ENCODE peak calls at places on chromosomes 1 and 21, in eight cellular contexts. One of them, this sample, is unnamed.

GRCh38 chr1:213947200-213947775 is 40.5 kb upstream of the PROX1 start:
- DNase-seq in endodermal cell: no peak
- DNase-seq in RWPE1: no peak
- DNase-seq in upper lobe of right lung: no peak
- DNase-seq in A549: no peak
- DNase-seq in effector memory CD4-positive, alpha-beta T cell: no peak
- DNase-seq in PC-9: no peak
- DNase-seq in testis: no peak
- DNase-seq in this sample: peak

GRCh38 chr1:169340882-169341281 is 26.7 kb downstream of the NME7 start:
- DNase-seq in PC-9: no peak
- DNase-seq in A549: no peak
- DNase-seq in effector memory CD4-positive, alpha-beta T cell: no peak
- DNase-seq in endodermal cell: peak
- DNase-seq in RWPE1: no peak
- DNase-seq in testis: no peak
- DNase-seq in upper lobe of right lung: no peak
- DNase-seq in this sample: no peak

GRCh38 chr21:43961382-43961909 is 50.7 kb upstream of the TRAPPC10 start:
- DNase-seq in RWPE1: no peak
- DNase-seq in PC-9: no peak
- DNase-seq in testis: peak
- DNase-seq in effector memory CD4-positive, alpha-beta T cell: no peak
- DNase-seq in A549: no peak
- DNase-seq in endodermal cell: no peak
- DNase-seq in upper lobe of right lung: no peak
- DNase-seq in this sample: no peak

GRCh38 chr1:14263671-14264070 is 334.8 kb upstream of the KAZN start:
- DNase-seq in endodermal cell: no peak
- DNase-seq in A549: no peak
- DNase-seq in effector memory CD4-positive, alpha-beta T cell: no peak
- DNase-seq in PC-9: no peak
- DNase-seq in upper lobe of right lung: no peak
- DNase-seq in RWPE1: no peak
- DNase-seq in testis: no peak
- DNase-seq in this sample: no peak

GRCh38 chr1:35718492-35719336 is at the start of gene C1orf216:
- DNase-seq in A549: peak
- DNase-seq in endodermal cell: peak
- DNase-seq in upper lobe of right lung: peak
- DNase-seq in testis: peak
- DNase-seq in PC-9: no peak
- DNase-seq in effector memory CD4-positive, alpha-beta T cell: peak
- DNase-seq in RWPE1: peak
- DNase-seq in this sample: no peak

GRCh38 chr1:180920193-180920592 is 7.5 kb downstream of the KIAA1614 start:
- DNase-seq in testis: no peak
- DNase-seq in upper lobe of right lung: no peak
- DNase-seq in endodermal cell: no peak
- DNase-seq in PC-9: no peak
- DNase-seq in effector memory CD4-positive, alpha-beta T cell: no peak
- DNase-seq in A549: no peak
- DNase-seq in RWPE1: no peak
- DNase-seq in this sample: no peak

GRCh38 chr21:45125347-45125746 is 51.0 kb downstream of the ADARB1 start:
- DNase-seq in RWPE1: no peak
- DNase-seq in testis: no peak
- DNase-seq in PC-9: no peak
- DNase-seq in effector memory CD4-positive, alpha-beta T cell: no peak
- DNase-seq in endodermal cell: no peak
- DNase-seq in A549: no peak
- DNase-seq in upper lobe of right lung: no peak
- DNase-seq in this sample: no peak

GRCh38 chr1:22808846-22809501 is 98.3 kb downstream of the EPHB2 start:
- DNase-seq in testis: peak
- DNase-seq in endodermal cell: no peak
- DNase-seq in PC-9: no peak
- DNase-seq in A549: no peak
- DNase-seq in effector memory CD4-positive, alpha-beta T cell: no peak
- DNase-seq in upper lobe of right lung: no peak
- DNase-seq in RWPE1: peak
- DNase-seq in this sample: no peak

GRCh38 chr1:110638062-110638461 is 31.9 kb upstream of the KCNA2 start:
- DNase-seq in upper lobe of right lung: no peak
- DNase-seq in effector memory CD4-positive, alpha-beta T cell: no peak
- DNase-seq in endodermal cell: peak
- DNase-seq in testis: no peak
- DNase-seq in PC-9: no peak
- DNase-seq in A549: no peak
- DNase-seq in RWPE1: no peak
- DNase-seq in this sample: no peak

GRCh38 chr1:203091761-203092330 is 6.0 kb upstream of the MYOG start:
- DNase-seq in testis: no peak
- DNase-seq in upper lobe of right lung: no peak
- DNase-seq in PC-9: no peak
- DNase-seq in A549: no peak
- DNase-seq in RWPE1: peak
- DNase-seq in endodermal cell: no peak
- DNase-seq in effector memory CD4-positive, alpha-beta T cell: no peak
- DNase-seq in this sample: no peak

GRCh38 chr1:38009088-38009840 is 3.3 kb upstream of the UTP11 start:
- DNase-seq in upper lobe of right lung: peak
- DNase-seq in A549: no peak
- DNase-seq in endodermal cell: peak
- DNase-seq in RWPE1: no peak
- DNase-seq in effector memory CD4-positive, alpha-beta T cell: no peak
- DNase-seq in testis: no peak
- DNase-seq in PC-9: no peak
- DNase-seq in this sample: no peak

GRCh38 chr1:54325705-54326461 is 80.3 kb downstream of the SSBP3 start:
- DNase-seq in testis: no peak
- DNase-seq in endodermal cell: peak
- DNase-seq in upper lobe of right lung: no peak
- DNase-seq in A549: no peak
- DNase-seq in effector memory CD4-positive, alpha-beta T cell: no peak
- DNase-seq in PC-9: no peak
- DNase-seq in RWPE1: no peak
- DNase-seq in this sample: no peak

GRCh38 chr1:226708342-226708780 is 30.7 kb downstream of the ITPKB start:
- DNase-seq in upper lobe of right lung: no peak
- DNase-seq in RWPE1: peak
- DNase-seq in PC-9: no peak
- DNase-seq in testis: no peak
- DNase-seq in effector memory CD4-positive, alpha-beta T cell: peak
- DNase-seq in A549: no peak
- DNase-seq in endodermal cell: no peak
- DNase-seq in this sample: no peak

GRCh38 chr1:5937373-5937857 is 54.8 kb downstream of the NPHP4 start:
- DNase-seq in PC-9: no peak
- DNase-seq in endodermal cell: no peak
- DNase-seq in A549: no peak
- DNase-seq in testis: peak
- DNase-seq in upper lobe of right lung: no peak
- DNase-seq in RWPE1: no peak
- DNase-seq in effector memory CD4-positive, alpha-beta T cell: no peak
- DNase-seq in this sample: no peak

GRCh38 chr1:59880735-59881134 is 45.8 kb downstream of the CYP2J2 start:
- DNase-seq in effector memory CD4-positive, alpha-beta T cell: no peak
- DNase-seq in endodermal cell: no peak
- DNase-seq in upper lobe of right lung: no peak
- DNase-seq in PC-9: no peak
- DNase-seq in testis: no peak
- DNase-seq in A549: no peak
- DNase-seq in RWPE1: no peak
- DNase-seq in this sample: no peak

GRCh38 chr1:2318294-2319278 is 72.8 kb downstream of the MORN1 start:
- DNase-seq in effector memory CD4-positive, alpha-beta T cell: no peak
- DNase-seq in upper lobe of right lung: no peak
- DNase-seq in testis: no peak
- DNase-seq in PC-9: no peak
- DNase-seq in endodermal cell: no peak
- DNase-seq in RWPE1: no peak
- DNase-seq in A549: no peak
- DNase-seq in this sample: no peak

GRCh38 chr1:59150537-59151386 is 146.1 kb upstream of the FGGY start:
- DNase-seq in testis: peak
- DNase-seq in effector memory CD4-positive, alpha-beta T cell: no peak
- DNase-seq in RWPE1: peak
- DNase-seq in upper lobe of right lung: no peak
- DNase-seq in A549: peak
- DNase-seq in endodermal cell: peak
- DNase-seq in PC-9: peak
- DNase-seq in this sample: peak

GRCh38 chr1:183933528-183934179 is 103.9 kb downstream of the COLGALT2 start:
- DNase-seq in A549: no peak
- DNase-seq in effector memory CD4-positive, alpha-beta T cell: no peak
- DNase-seq in RWPE1: no peak
- DNase-seq in testis: no peak
- DNase-seq in PC-9: no peak
- DNase-seq in upper lobe of right lung: no peak
- DNase-seq in endodermal cell: no peak
- DNase-seq in this sample: no peak

GRCh38 chr1:39642796-39643195 is 3.4 kb upstream of the HEYL start:
- DNase-seq in A549: no peak
- DNase-seq in PC-9: no peak
- DNase-seq in endodermal cell: no peak
- DNase-seq in upper lobe of right lung: no peak
- DNase-seq in testis: no peak
- DNase-seq in RWPE1: no peak
- DNase-seq in effector memory CD4-positive, alpha-beta T cell: no peak
- DNase-seq in this sample: no peak

GRCh38 chr1:39645411-39646043 is 6.1 kb upstream of the HEYL start:
- DNase-seq in testis: no peak
- DNase-seq in upper lobe of right lung: no peak
- DNase-seq in RWPE1: no peak
- DNase-seq in endodermal cell: no peak
- DNase-seq in effector memory CD4-positive, alpha-beta T cell: no peak
- DNase-seq in A549: no peak
- DNase-seq in PC-9: no peak
- DNase-seq in this sample: no peak

GRCh38 chr1:39646232-39647081 is 7.0 kb upstream of the HEYL start:
- DNase-seq in testis: peak
- DNase-seq in A549: no peak
- DNase-seq in PC-9: no peak
- DNase-seq in upper lobe of right lung: peak
- DNase-seq in effector memory CD4-positive, alpha-beta T cell: no peak
- DNase-seq in RWPE1: no peak
- DNase-seq in endodermal cell: peak
- DNase-seq in this sample: no peak

GRCh38 chr1:39640861-39641260 is 1.4 kb upstream of the HEYL start:
- DNase-seq in upper lobe of right lung: no peak
- DNase-seq in A549: no peak
- DNase-seq in testis: no peak
- DNase-seq in RWPE1: no peak
- DNase-seq in PC-9: no peak
- DNase-seq in effector memory CD4-positive, alpha-beta T cell: no peak
- DNase-seq in endodermal cell: no peak
- DNase-seq in this sample: no peak

DNA sequence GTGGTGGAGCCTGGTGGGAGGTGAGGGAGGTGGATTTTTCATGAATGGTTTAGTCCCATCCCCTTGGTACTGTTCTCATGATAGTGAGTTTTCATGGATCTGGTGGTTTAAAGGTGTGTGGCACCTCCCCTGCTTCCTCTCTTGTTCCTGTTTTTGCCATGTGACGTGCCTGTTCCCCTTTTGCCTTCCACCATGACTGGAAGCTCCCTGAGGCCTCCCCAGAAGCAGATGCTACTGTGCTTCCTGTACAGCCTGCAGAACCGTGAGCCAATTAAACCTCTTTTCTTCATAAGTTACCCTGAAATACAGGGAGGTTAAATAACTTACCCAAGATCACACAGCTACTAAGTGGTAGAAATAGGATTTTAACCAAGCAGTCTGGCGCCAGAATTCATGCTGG is 4.3 kb upstream of the HEYL start:
- DNase-seq in upper lobe of right lung: no peak
- DNase-seq in PC-9: no peak
- DNase-seq in testis: no peak
- DNase-seq in endodermal cell: no peak
- DNase-seq in RWPE1: no peak
- DNase-seq in A549: no peak
- DNase-seq in effector memory CD4-positive, alpha-beta T cell: no peak
- DNase-seq in this sample: no peak
- H3K27ac ChIP-seq in upper lobe of right lung: no peak
- H3K27ac ChIP-seq in PC-9: no peak
- H3K27ac ChIP-seq in testis: no peak
- H3K27ac ChIP-seq in endodermal cell: no peak
- H3K27ac ChIP-seq in RWPE1: no peak
- H3K27ac ChIP-seq in A549: no peak
- H3K27ac ChIP-seq in effector memory CD4-positive, alpha-beta T cell: no peak
- H3K27ac ChIP-seq in this sample: no peak

GRCh38 chr1:27374687-27375086 is at the start of gene FCN3:
- DNase-seq in A549: no peak
- DNase-seq in endodermal cell: no peak
- DNase-seq in PC-9: no peak
- DNase-seq in effector memory CD4-positive, alpha-beta T cell: no peak
- DNase-seq in testis: no peak
- DNase-seq in upper lobe of right lung: no peak
- DNase-seq in RWPE1: no peak
- DNase-seq in this sample: no peak
- H3K27ac ChIP-seq in A549: no peak
- H3K27ac ChIP-seq in endodermal cell: no peak
- H3K27ac ChIP-seq in PC-9: no peak
- H3K27ac ChIP-seq in effector memory CD4-positive, alpha-beta T cell: no peak
- H3K27ac ChIP-seq in testis: no peak
- H3K27ac ChIP-seq in upper lobe of right lung: peak
- H3K27ac ChIP-seq in RWPE1: no peak
- H3K27ac ChIP-seq in this sample: no peak

DNA sequence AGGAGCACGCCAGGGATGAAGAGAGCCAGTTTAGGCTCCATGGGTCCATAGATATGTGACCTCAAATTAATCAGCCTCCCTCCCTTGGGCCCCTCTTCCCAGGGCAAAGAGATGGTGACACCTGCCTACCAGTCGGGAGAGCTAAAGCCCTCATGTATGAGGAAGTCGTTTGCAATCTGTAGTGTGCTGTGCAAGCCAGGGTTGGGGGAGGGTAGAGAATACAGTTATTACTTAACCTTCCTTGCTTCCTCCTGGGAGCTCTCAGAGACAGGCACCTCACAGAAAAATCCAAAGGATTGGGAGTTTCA is 4.0 kb downstream of the PGLYRP4 start:
- DNase-seq in endodermal cell: no peak
- DNase-seq in A549: no peak
- DNase-seq in upper lobe of right lung: no peak
- DNase-seq in RWPE1: no peak
- DNase-seq in testis: no peak
- DNase-seq in effector memory CD4-positive, alpha-beta T cell: no peak
- DNase-seq in PC-9: no peak
- DNase-seq in this sample: no peak
- H3K27ac ChIP-seq in endodermal cell: no peak
- H3K27ac ChIP-seq in A549: no peak
- H3K27ac ChIP-seq in upper lobe of right lung: no peak
- H3K27ac ChIP-seq in RWPE1: no peak
- H3K27ac ChIP-seq in testis: no peak
- H3K27ac ChIP-seq in effector memory CD4-positive, alpha-beta T cell: no peak
- H3K27ac ChIP-seq in PC-9: no peak
- H3K27ac ChIP-seq in this sample: no peak

DNA sequence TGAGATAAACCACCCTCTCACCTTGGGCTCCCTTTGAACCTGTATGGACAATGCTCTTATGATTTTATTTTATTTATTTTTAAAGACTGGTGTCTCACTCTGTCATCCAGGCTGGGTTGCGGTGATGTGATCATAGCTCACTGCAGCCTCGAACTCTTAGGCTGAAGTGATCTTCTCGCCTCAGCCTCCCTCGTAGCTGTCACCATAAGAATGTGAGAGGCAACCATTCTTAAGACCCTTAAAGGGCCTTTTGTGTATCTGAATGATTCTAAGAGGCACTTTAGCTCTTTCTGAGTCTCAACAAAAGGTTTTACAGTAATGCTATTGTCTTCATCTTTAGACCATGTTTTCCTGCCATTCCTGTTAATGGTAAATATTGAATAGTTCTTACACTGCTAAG is 67.0 kb downstream of the IVNS1ABP start:
- DNase-seq in RWPE1: no peak
- DNase-seq in A549: no peak
- DNase-seq in testis: no peak
- DNase-seq in endodermal cell: no peak
- DNase-seq in PC-9: no peak
- DNase-seq in effector memory CD4-positive, alpha-beta T cell: no peak
- DNase-seq in upper lobe of right lung: no peak
- DNase-seq in this sample: no peak
- H3K27ac ChIP-seq in RWPE1: no peak
- H3K27ac ChIP-seq in A549: no peak
- H3K27ac ChIP-seq in testis: no peak
- H3K27ac ChIP-seq in endodermal cell: no peak
- H3K27ac ChIP-seq in PC-9: no peak
- H3K27ac ChIP-seq in effector memory CD4-positive, alpha-beta T cell: no peak
- H3K27ac ChIP-seq in upper lobe of right lung: no peak
- H3K27ac ChIP-seq in this sample: no peak